ENCODE peak calls at places on chromosomes 4 and X, in nine cellular contexts. L, E, K, J, N, V, O, R and Z are unnamed samples.

GRCh38 chr4:109816082-109816442 is 500 bp downstream of the GAR1 start:
- DNase-seq in L (no peak), K (no peak), J (peak; percentile 9), O (no peak), E (no peak), R (no peak), N (no peak), V (peak; percentile 15), Z (peak; percentile 67)

GRCh38 chr4:32858971-32859370 is 2138.8 kb downstream of the PCDH7 start:
- DNase-seq in N (no peak), V (no peak), J (peak; percentile 27), R (peak; percentile 86), O (no peak), E (no peak), K (no peak), L (peak; percentile 10), Z (no peak)

GRCh38 chr4:170736710-170737109 is 647.0 kb upstream of the AADAT start:
- DNase-seq in J (no peak), L (no peak), E (no peak), N (no peak), O (no peak), K (no peak), V (no peak), R (peak; percentile 7), Z (no peak)

GRCh38 chr4:77921701-77922100 is 59.1 kb downstream of the MRPL1 start:
- DNase-seq in V (no peak), E (peak; percentile 75), K (no peak), J (peak; percentile 82), N (no peak), L (peak; percentile 69), O (no peak), R (peak; percentile 89), Z (no peak)

GRCh38 chr4:140851032-140851636 is 94.9 kb upstream of the TBC1D9 start:
- DNase-seq in J (peak; percentile 64), R (peak; percentile 69), L (no peak), O (no peak), V (no peak), E (peak; percentile 43), K (peak; percentile 73), N (peak; percentile 53), Z (peak; percentile 34)

GRCh38 chr4:147975902-147976301 is 244.0 kb downstream of the ARHGAP10 start:
- DNase-seq in K (no peak), R (peak; percentile 40), E (no peak), O (no peak), V (no peak), N (no peak), J (no peak), L (peak; percentile 23), Z (no peak)

GRCh38 chrX:110992611-110993010 is 103.4 kb upstream of the PAK3 start:
- DNase-seq in R (peak; percentile 27), V (no peak), O (peak; percentile 21), E (no peak), N (peak; percentile 41), J (peak; percentile 45), K (peak; percentile 52), L (no peak), Z (peak; percentile 34)

GRCh38 chr4:65416875-65417274 is 253.4 kb downstream of the EPHA5 start:
- DNase-seq in R (peak; percentile 42), E (no peak), K (no peak), O (no peak), J (no peak), L (no peak), V (peak; percentile 31), N (no peak), Z (no peak)

GRCh38 chrX:21740329-21741274 is 17.3 kb downstream of the SMPX start:
- DNase-seq in J (no peak), O (no peak), L (no peak), R (peak; percentile 29), E (no peak), N (no peak), V (peak; percentile 43), K (peak; percentile 32), Z (no peak)

GRCh38 chrX:118565853-118566252 is 70.2 kb downstream of the DOCK11 start:
- DNase-seq in L (no peak), J (no peak), R (no peak), O (no peak), N (no peak), K (no peak), E (no peak), V (no peak), Z (no peak)

GRCh38 chr4:178174756-178175155 is 732.5 kb upstream of the AGA start:
- DNase-seq in O (no peak), K (no peak), R (no peak), E (no peak), J (no peak), L (no peak), N (no peak), V (no peak), Z (no peak)

GRCh38 chr4:162322054-162322453 is 158.3 kb upstream of the FSTL5 start:
- DNase-seq in V (no peak), E (no peak), K (no peak), N (no peak), R (no peak), L (no peak), O (no peak), J (no peak), Z (no peak)

GRCh38 chr4:76784237-76784636 is 113.7 kb downstream of the SOWAHB start:
- DNase-seq in N (no peak), L (no peak), O (no peak), R (no peak), J (no peak), K (no peak), V (no peak), E (no peak), Z (peak; percentile 15)
- TF ChIP-seq CTCF in N (no peak), L (peak; percentile 26), O (peak; percentile 47), R (peak; percentile 34), J (no peak), K (no peak), V (peak; percentile 7), E (peak; percentile 9), Z (no peak)

DNA sequence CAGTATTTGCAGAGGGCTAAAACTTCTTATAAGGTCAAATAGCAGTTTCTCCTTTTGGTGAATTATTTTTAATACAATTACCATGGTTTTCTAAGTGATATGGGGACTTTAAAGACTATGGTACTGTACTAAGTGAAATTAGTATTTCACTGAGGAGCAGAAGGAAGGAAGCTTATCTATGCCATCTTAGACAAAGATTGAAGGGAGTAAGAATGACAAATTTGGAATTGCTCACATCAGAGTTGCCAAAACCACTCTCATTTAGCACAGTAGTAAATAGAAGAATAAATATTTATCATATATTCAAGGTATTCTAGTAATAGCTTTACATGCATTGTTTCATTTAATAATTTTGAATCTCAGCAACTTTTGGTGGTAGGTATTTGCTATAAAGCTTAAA is 30.4 kb downstream of the SULT1B1 start:
- DNase-seq in O (no peak), N (no peak), L (no peak), V (no peak), J (no peak), K (no peak), E (no peak), R (no peak), Z (no peak)
- TF ChIP-seq CTCF in O (no peak), N (no peak), L (no peak), V (no peak), J (no peak), K (no peak), E (no peak), R (no peak), Z (no peak)

GRCh38 chr4:2281575-2282343 is 19.9 kb upstream of the MXD4 start:
- DNase-seq in O (no peak), J (no peak), L (no peak), E (no peak), R (no peak), N (no peak), V (peak; percentile 4), K (no peak), Z (peak; percentile 91)

GRCh38 chr4:2284161-2284933 is 22.4 kb upstream of the MXD4 start:
- DNase-seq in O (no peak), J (no peak), V (no peak), N (no peak), K (no peak), R (no peak), L (no peak), E (no peak), Z (no peak)

GRCh38 chr4:2277956-2278355 is 16.0 kb upstream of the MXD4 start:
- DNase-seq in R (no peak), K (no peak), N (no peak), O (no peak), L (no peak), J (no peak), V (no peak), E (no peak), Z (no peak)

GRCh38 chr4:2283199-2283711 is 21.3 kb upstream of the MXD4 start:
- DNase-seq in V (no peak), K (no peak), O (no peak), N (no peak), J (no peak), E (no peak), L (no peak), R (no peak), Z (no peak)

DNA sequence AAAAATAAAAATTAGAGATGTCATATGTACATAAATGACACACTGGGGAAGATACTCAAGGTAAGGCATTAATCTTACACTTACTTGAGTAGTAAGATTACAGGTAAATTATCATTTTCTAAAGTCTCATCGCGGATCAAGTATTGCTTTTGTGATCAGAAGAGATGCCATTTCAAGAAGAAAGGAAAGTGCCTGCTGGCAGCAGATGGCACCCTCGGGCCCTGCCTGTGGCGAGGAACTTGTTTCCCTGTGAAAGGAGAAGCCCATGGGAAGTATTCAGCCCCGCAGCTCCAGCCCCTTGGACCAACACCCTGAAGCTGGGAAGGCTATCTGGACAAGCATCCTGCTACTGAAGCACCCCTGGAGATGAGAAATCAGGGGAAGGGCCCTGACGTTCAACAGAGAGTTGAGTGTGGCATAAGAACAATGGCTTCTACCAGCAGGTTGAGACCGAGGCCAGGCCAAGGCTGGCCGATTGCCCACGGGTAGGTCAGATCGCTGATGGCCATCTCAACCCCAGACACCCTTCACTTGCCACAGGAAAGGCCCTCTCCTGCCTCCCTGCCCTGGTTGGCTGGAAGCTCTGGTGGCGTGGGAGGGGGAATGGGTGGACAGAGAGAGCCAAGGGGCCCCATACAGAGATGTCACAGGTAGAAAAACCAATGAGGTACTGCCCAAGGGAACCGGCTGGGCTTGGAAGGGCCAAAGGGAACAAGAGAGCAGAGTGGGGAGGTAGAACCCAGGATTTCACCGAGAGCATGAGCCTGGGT is 18.8 kb upstream of the MXD4 start:
- DNase-seq in L (no peak), O (no peak), V (peak; percentile 2), J (no peak), K (no peak), N (no peak), R (no peak), E (no peak), Z (no peak)
- TF ChIP-seq CTCF in L (peak; percentile 42), O (no peak), V (no peak), J (no peak), K (no peak), N (no peak), R (no peak), E (no peak), Z (no peak)

DNA sequence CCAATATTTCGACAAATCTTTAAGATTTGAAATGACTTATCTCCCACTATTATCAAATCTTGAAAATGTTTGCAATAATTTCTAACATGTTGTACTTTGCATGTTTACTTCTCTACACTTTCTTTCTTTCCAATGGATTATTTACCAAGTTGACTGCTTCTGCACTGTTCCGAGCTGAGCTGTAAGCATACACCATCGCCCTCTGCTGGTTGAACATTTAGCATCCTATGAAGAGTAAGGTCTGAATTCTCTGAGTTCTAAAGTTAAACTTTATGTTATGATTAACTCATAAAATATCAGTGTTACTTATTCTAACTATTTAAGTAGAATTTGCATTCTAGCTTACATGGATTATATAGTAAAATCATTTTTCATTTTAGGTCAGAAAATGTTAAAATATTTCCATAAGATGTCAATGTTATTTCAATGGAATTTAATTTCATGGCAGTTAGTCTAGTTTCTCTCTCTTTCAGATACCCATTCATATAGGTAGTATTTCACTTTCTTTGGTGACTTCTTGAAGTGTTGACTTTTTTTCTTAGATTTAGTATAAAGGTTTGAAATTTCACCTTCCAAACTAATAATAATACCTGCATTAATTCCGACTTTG is 137.4 kb downstream of the DKK2 start:
- DNase-seq in R (peak; percentile 70), J (peak; percentile 44), V (no peak), E (peak; percentile 7), N (no peak), L (peak; percentile 44), O (no peak), K (peak; percentile 81), Z (peak; percentile 48)
- TF ChIP-seq CTCF in R (peak; percentile 80), J (peak; percentile 81), V (peak; percentile 67), E (peak; percentile 80), N (peak; percentile 58), L (peak; percentile 80), O (peak; percentile 63), K (peak; percentile 78), Z (peak; percentile 68)